ENCODE peak calls at places on chromosomes 2 and 18, in eight cellular contexts. G is skeletal muscle cell; I is cardiac muscle cell; N is HEK293T; T is M059J; O is prostate gland; S is CD8-positive, alpha-beta memory T cell; D is COLO829. E is an unnamed sample.

GRCh38 chr2:143891879-143892308 is 628.0 kb downstream of the ZEB2 start:
- DNase-seq in G (no peak), I (no peak), N (no peak), T (no peak), O (no peak), S (no peak), D (no peak), E (no peak)

GRCh38 chr2:179226961-179227259 is 37.7 kb downstream of the SESTD1 start:
- DNase-seq in G (no peak), I (no peak), N (no peak), T (no peak), O (no peak), S (no peak), D (no peak), E (no peak)

GRCh38 chr18:44518091-44518490 is 162.6 kb upstream of the SETBP1 start:
- DNase-seq in G (peak), I (no peak), N (no peak), T (peak), O (no peak), S (no peak), D (no peak), E (no peak)

GRCh38 chr18:1092228-1092627 is 187.6 kb downstream of the ADCYAP1 start:
- DNase-seq in G (no peak), I (peak), N (no peak), T (peak), O (no peak), S (no peak), D (no peak), E (no peak)

GRCh38 chr2:134379293-134379692 is 125.4 kb downstream of the MGAT5 start:
- DNase-seq in G (no peak), I (no peak), N (no peak), T (no peak), O (no peak), S (no peak), D (no peak), E (peak)

GRCh38 chr18:24683965-24684364 is 223.5 kb downstream of the HRH4 start:
- DNase-seq in G (no peak), I (no peak), N (no peak), T (no peak), O (no peak), S (no peak), D (no peak), E (no peak)

GRCh38 chr2:219030177-219030940 is 11.0 kb downstream of the CFAP65 start:
- DNase-seq in G (no peak), I (no peak), N (no peak), T (no peak), O (no peak), S (no peak), D (no peak), E (no peak)

GRCh38 chr2:460861-461260 is 173.0 kb upstream of the ALKAL2 start:
- DNase-seq in G (no peak), I (no peak), N (no peak), T (peak), O (no peak), S (no peak), D (no peak), E (no peak)

GRCh38 chr2:95278051-95278471 is 3.8 kb downstream of the PROM2 start:
- DNase-seq in G (no peak), I (no peak), N (no peak), T (peak), O (no peak), S (no peak), D (no peak), E (no peak)

GRCh38 chr2:164617466-164617865 is 3.8 kb downstream of the GRB14 start:
- DNase-seq in G (no peak), I (no peak), N (no peak), T (peak), O (no peak), S (no peak), D (no peak), E (peak)

GRCh38 chr2:171139860-171140259 is 20.8 kb downstream of the TLK1 start:
- DNase-seq in G (no peak), I (no peak), N (no peak), T (no peak), O (no peak), S (no peak), D (no peak), E (no peak)

GRCh38 chr2:12034303-12034861 is 287.9 kb downstream of the LPIN1 start:
- DNase-seq in G (no peak), I (no peak), N (no peak), T (no peak), O (no peak), S (no peak), D (no peak), E (no peak)

GRCh38 chr2:229642371-229642770 is 72.0 kb downstream of the DNER start:
- DNase-seq in G (no peak), I (no peak), N (no peak), T (peak), O (no peak), S (no peak), D (no peak), E (no peak)

GRCh38 chr2:182015334-182016109 is 29.9 kb downstream of the PPP1R1C start:
- DNase-seq in G (no peak), I (no peak), N (no peak), T (peak), O (no peak), S (no peak), D (no peak), E (no peak)

GRCh38 chr2:130762910-130763385 is 7.6 kb downstream of the AMER3 start:
- DNase-seq in G (no peak), I (no peak), N (no peak), T (no peak), O (no peak), S (no peak), D (no peak), E (no peak)

GRCh38 chr2:11748018-11748860 is 1.8 kb downstream of the LPIN1 start:
- DNase-seq in G (no peak), I (no peak), N (no peak), T (no peak), O (no peak), S (no peak), D (no peak), E (peak)

GRCh38 chr2:152409691-152410597 is 75.0 kb downstream of the FMNL2 start:
- DNase-seq in G (peak), I (no peak), N (no peak), T (peak), O (no peak), S (no peak), D (no peak), E (peak)

GRCh38 chr18:21129586-21130216 is 18.1 kb upstream of the ROCK1 start:
- DNase-seq in G (no peak), I (peak), N (no peak), T (no peak), O (no peak), S (no peak), D (no peak), E (no peak)

GRCh38 chr18:46281185-46282176 is 177.3 kb downstream of the HAUS1 start:
- DNase-seq in G (peak), I (peak), N (peak), T (peak), O (peak), S (peak), D (peak), E (peak)

GRCh38 chr18:43271593-43272432 is 5.5 kb downstream of the SYT4 start:
- DNase-seq in G (peak), I (peak), N (peak), T (peak), O (no peak), S (no peak), D (peak), E (peak)

GRCh38 chr2:229539628-229540027 is 174.7 kb downstream of the DNER start:
- DNase-seq in G (no peak), I (no peak), N (no peak), T (peak), O (no peak), S (no peak), D (no peak), E (no peak)

GRCh38 chr2:232342635-232343565 is 35.7 kb upstream of the ALPP start:
- DNase-seq in G (no peak), I (no peak), N (no peak), T (no peak), O (no peak), S (no peak), D (no peak), E (no peak)

GRCh38 chr2:171419333-171419732 is 14.5 kb downstream of the METTL8 start:
- DNase-seq in G (no peak), I (no peak), N (no peak), T (no peak), O (no peak), S (no peak), D (no peak), E (no peak)

GRCh38 chr18:35592298-35592697 is 10.8 kb downstream of the GALNT1 start:
- DNase-seq in G (no peak), I (no peak), N (no peak), T (no peak), O (no peak), S (no peak), D (no peak), E (no peak)

GRCh38 chr2:167721593-167721992 is 525.8 kb downstream of the STK39 start:
- DNase-seq in G (no peak), I (no peak), N (no peak), T (no peak), O (no peak), S (no peak), D (no peak), E (no peak)

GRCh38 chr2:212005077-212005671 is 533.4 kb downstream of the ERBB4 start:
- DNase-seq in G (no peak), I (peak), N (peak), T (peak), O (no peak), S (no peak), D (peak), E (peak)

E was measured in dermis blood vessel endothelial cell.